ENCODE peak calls at places on chromosome X, in four cellular contexts. O, K, F and D are unnamed samples.

GRCh38 chrX:74535633-74536141 is 78.7 kb downstream of the RLIM start:
- DNase-seq in F (peak), O (peak), K (peak), D (peak)

GRCh38 chrX:7110821-7111276 is 36.7 kb upstream of the STS start:
- DNase-seq in K (no peak), F (no peak), O (no peak), D (no peak)

GRCh38 chrX:154123241-154124219 is 20.5 kb upstream of the OPN1LW start:
- DNase-seq in F (no peak), K (no peak), O (peak), D (peak)

GRCh38 chrX:149937881-149938426 is 337 bp downstream of the EOLA2 start:
- DNase-seq in F (no peak), K (peak), O (no peak), D (no peak)

GRCh38 chrX:40065291-40066046 is 32.3 kb downstream of the BCOR start:
- DNase-seq in O (no peak), F (no peak), K (no peak), D (no peak)

GRCh38 chrX:125398959-125399440 is 79.3 kb downstream of the TEX13C start:
- DNase-seq in O (no peak), K (no peak), F (no peak), D (no peak)

GRCh38 chrX:28880136-28880535 is 292.9 kb downstream of the IL1RAPL1 start:
- DNase-seq in F (no peak), O (no peak), K (no peak), D (no peak)

GRCh38 chrX:136423724-136424123 is 64.0 kb upstream of the BRS3 start:
- DNase-seq in O (no peak), K (no peak), F (no peak), D (no peak)

GRCh38 chrX:2820131-2820771 is 8.5 kb upstream of the GYG2 start:
- DNase-seq in F (no peak), O (no peak), K (no peak), D (no peak)

GRCh38 chrX:73577368-73577767 is 14.4 kb downstream of the CHIC1 start:
- DNase-seq in O (no peak), K (no peak), F (peak), D (no peak)

GRCh38 chrX:84153538-84153937 is 34.5 kb downstream of the RPS6KA6 start:
- DNase-seq in K (no peak), O (no peak), F (peak), D (no peak)

GRCh38 chrX:134246282-134246681 is 9.3 kb downstream of the CCDC160 start:
- DNase-seq in O (no peak), F (peak), K (no peak), D (no peak)

GRCh38 chrX:46876901-46877300 is 35.3 kb upstream of the JADE3 start:
- DNase-seq in F (no peak), O (no peak), K (no peak), D (no peak)

GRCh38 chrX:30283456-30284200 is 25.6 kb downstream of the NR0B1 start:
- DNase-seq in K (no peak), O (no peak), F (no peak), D (no peak)

GRCh38 chrX:19670854-19671620 is 155.7 kb upstream of the MAP3K15 start:
- DNase-seq in F (peak), K (no peak), O (no peak), D (no peak)

GRCh38 chrX:120367390-120368100 is 5.7 kb downstream of the ATP1B4 start:
- DNase-seq in F (no peak), O (no peak), K (no peak), D (no peak)

GRCh38 chrX:23952984-23953907 is 45.4 kb downstream of the CXorf58 start:
- DNase-seq in F (no peak), K (no peak), O (peak), D (peak)

GRCh38 chrX:42143866-42144592 is 220.7 kb upstream of the CASK start:
- DNase-seq in K (no peak), F (no peak), O (no peak), D (no peak)